ENCODE peak calls at places on chromosomes 11 and 22, in seven cellular contexts. N is fibroblast of mammary gland; F is activated CD8-positive, alpha-beta memory T cell treated with anti-CD3 and anti-CD28 coated beads for 1 hour; A is effector CD4-positive, alpha-beta T cell; L is HTR-8/SVneo; G is NCI-H510A; Q is SW 1271. Z is an unnamed sample.
A peak's percentile ranks its signal among the peaks of the same experiment; 100 is the strongest.

GRCh38 chr11:123653405-123653996 is 923 bp downstream of the SCN3B start:
- DNase-seq in L (peak; percentile 8), A (no peak), G (no peak), N (no peak), F (no peak), Q (peak; percentile 12), Z (no peak)

GRCh38 chr11:69799582-69799981 is 19.6 kb downstream of the FGF3 start:
- DNase-seq in N (peak; percentile 31), Q (peak; percentile 64), F (no peak), G (no peak), L (no peak), A (no peak), Z (no peak)

GRCh38 chr11:64334764-64335741 is 5.0 kb upstream of the CCDC88B start:
- DNase-seq in L (peak; percentile 97), F (no peak), Q (peak; percentile 97), G (peak; percentile 85), A (no peak), N (peak; percentile 94), Z (peak; percentile 69)

GRCh38 chr11:67126986-67127385 is 7.9 kb downstream of the KDM2A start:
- DNase-seq in Q (no peak), G (no peak), N (no peak), L (no peak), A (no peak), F (no peak), Z (no peak)

GRCh38 chr11:86938900-86939880 is 16.0 kb downstream of the FZD4 start:
- DNase-seq in G (no peak), A (no peak), L (no peak), Q (peak; percentile 76), N (peak; percentile 74), F (no peak), Z (peak; percentile 26)

GRCh38 chr11:86888164-86888977 is 66.8 kb downstream of the FZD4 start:
- DNase-seq in N (peak; percentile 29), G (no peak), F (no peak), L (peak; percentile 25), A (no peak), Q (no peak), Z (no peak)

GRCh38 chr11:64340671-64341335 is 799 bp downstream of the CCDC88B start:
- DNase-seq in N (no peak), F (peak; percentile 42), L (no peak), Q (no peak), A (peak; percentile 62), G (no peak), Z (no peak)

GRCh38 chr11:46570790-46571398 is 22.9 kb downstream of the AMBRA1 start:
- DNase-seq in N (no peak), A (no peak), F (no peak), L (no peak), G (no peak), Q (no peak), Z (no peak)

GRCh38 chr22:47138898-47139789 is 376.7 kb downstream of the TBC1D22A start:
- DNase-seq in Q (no peak), L (no peak), G (peak; percentile 51), F (no peak), A (no peak), N (peak; percentile 7), Z (no peak)

GRCh38 chr11:116335078-116335477 is 437.7 kb downstream of the BUD13 start:
- DNase-seq in A (no peak), G (no peak), Q (no peak), N (no peak), F (no peak), L (no peak), Z (no peak)